ENCODE peak calls at places on chromosomes 2 and 18, in ten cellular contexts. O is GM20000, A is tibial nerve, W is mammary epithelial cell, T is heart left ventricle, R is cardiac muscle cell, K is B cell, X is fibroblast of pulmonary artery, J is fibroblast of mammary gland, E is GM23338. M is an unnamed sample.

GRCh38 chr2:88857951-88858406 is 166.5 kb downstream of the RPIA start:
- DNase-seq in R (peak), A (no peak), K (no peak), T (peak), O (no peak), W (peak), J (peak), X (peak), E (peak), M (peak)

GRCh38 chr2:71460595-71461303 is 7.4 kb downstream of the DYSF start:
- DNase-seq in E (peak), R (peak), W (no peak), O (peak), J (peak), X (peak), T (no peak), A (no peak), K (no peak), M (no peak)

GRCh38 chr2:39660612-39661196 is 5.0 kb upstream of the TMEM178A start:
- DNase-seq in R (no peak), T (no peak), X (no peak), W (no peak), E (no peak), J (no peak), O (no peak), K (no peak), A (no peak), M (no peak)

GRCh38 chr2:134934641-134935040 is 16.0 kb downstream of the CCNT2 start:
- DNase-seq in R (peak), J (peak), O (no peak), K (no peak), E (no peak), A (no peak), T (no peak), X (peak), W (no peak), M (no peak)

GRCh38 chr2:69773201-69773600 is 31.3 kb downstream of the ANXA4 start:
- DNase-seq in E (peak), J (peak), W (peak), R (peak), K (no peak), T (no peak), X (peak), O (no peak), A (no peak), M (no peak)

GRCh38 chr18:44541781-44542180 is 138.9 kb upstream of the SETBP1 start:
- DNase-seq in R (no peak), T (no peak), X (no peak), E (no peak), W (no peak), O (no peak), K (no peak), A (no peak), J (no peak), M (no peak)

GRCh38 chr18:79546781-79547272 is 132.8 kb upstream of the CTDP1 start:
- DNase-seq in A (no peak), O (no peak), K (no peak), E (no peak), J (no peak), X (no peak), R (no peak), T (no peak), W (no peak), M (no peak)

GRCh38 chr2:190979906-190980629 is 33.9 kb downstream of the STAT1 start:
- DNase-seq in R (peak), O (no peak), J (no peak), X (peak), E (no peak), T (peak), A (peak), W (no peak), K (no peak), M (peak)

GRCh38 chr18:47830772-47831171 is 99.7 kb downstream of the SMAD2 start:
- DNase-seq in R (peak), K (no peak), O (no peak), W (no peak), J (no peak), X (peak), T (no peak), E (no peak), A (no peak), M (no peak)

GRCh38 chr18:58911766-58912165 is 47.1 kb downstream of the ZNF532 start:
- DNase-seq in A (peak), T (no peak), R (peak), O (peak), W (no peak), J (peak), X (peak), E (peak), K (no peak), M (peak)

GRCh38 chr18:74836296-74837139 is 238.8 kb downstream of the ZNF407 start:
- DNase-seq in A (no peak), J (peak), W (peak), K (no peak), O (no peak), R (peak), E (peak), T (peak), X (peak), M (peak)

GRCh38 chr18:75429975-75430374 is 2.5 kb upstream of the SMIM21 start:
- DNase-seq in R (no peak), X (peak), W (no peak), J (peak), T (no peak), A (no peak), K (no peak), O (no peak), E (no peak), M (no peak)

GRCh38 chr18:12628706-12629702 is 28.9 kb downstream of the SPIRE1 start:
- DNase-seq in A (no peak), W (peak), O (no peak), X (peak), R (peak), T (no peak), K (no peak), J (peak), E (no peak), M (no peak)

GRCh38 chr2:207251573-207252192 is 85.9 kb upstream of the KLF7 start:
- DNase-seq in A (no peak), E (no peak), W (no peak), X (no peak), T (no peak), K (no peak), O (no peak), J (peak), R (no peak), M (no peak)

GRCh38 chr2:167681234-167681633 is 566.2 kb downstream of the STK39 start:
- DNase-seq in T (no peak), J (peak), A (no peak), R (no peak), W (no peak), X (no peak), E (no peak), O (no peak), K (no peak), M (no peak)

GRCh38 chr2:150513647-150514046 is 26.2 kb upstream of the RND3 start:
- DNase-seq in R (no peak), O (no peak), E (no peak), A (no peak), K (no peak), W (peak), T (no peak), X (no peak), J (peak), M (no peak)

GRCh38 chr2:203988540-203989264 is 52.1 kb downstream of the ICOS start:
- DNase-seq in T (no peak), K (no peak), W (no peak), X (no peak), A (no peak), J (no peak), O (no peak), E (no peak), R (no peak), M (no peak)

GRCh38 chr2:227890495-227891079 is 19.2 kb downstream of the DAW1 start:
- DNase-seq in W (peak), K (no peak), O (no peak), R (peak), J (peak), E (peak), X (peak), T (no peak), A (no peak), M (no peak)

GRCh38 chr2:127145255-127145899 is 38.4 kb upstream of the BIN1 start:
- DNase-seq in K (no peak), X (no peak), E (no peak), J (peak), O (no peak), T (no peak), A (no peak), W (peak), R (no peak), M (no peak)

GRCh38 chr2:127146820-127147502 is 40.0 kb upstream of the BIN1 start:
- DNase-seq in E (no peak), A (no peak), X (no peak), O (no peak), J (peak), R (no peak), W (no peak), K (no peak), T (no peak), M (no peak)

GRCh38 chr2:127146071-127146725 is 39.2 kb upstream of the BIN1 start:
- DNase-seq in K (no peak), O (no peak), R (no peak), E (no peak), T (no peak), J (no peak), W (no peak), X (no peak), A (no peak), M (no peak)

GRCh38 chr2:127142663-127143630 is 36.0 kb upstream of the BIN1 start:
- DNase-seq in E (no peak), O (no peak), A (no peak), T (no peak), K (no peak), R (no peak), J (peak), W (no peak), X (no peak), M (no peak)

DNA sequence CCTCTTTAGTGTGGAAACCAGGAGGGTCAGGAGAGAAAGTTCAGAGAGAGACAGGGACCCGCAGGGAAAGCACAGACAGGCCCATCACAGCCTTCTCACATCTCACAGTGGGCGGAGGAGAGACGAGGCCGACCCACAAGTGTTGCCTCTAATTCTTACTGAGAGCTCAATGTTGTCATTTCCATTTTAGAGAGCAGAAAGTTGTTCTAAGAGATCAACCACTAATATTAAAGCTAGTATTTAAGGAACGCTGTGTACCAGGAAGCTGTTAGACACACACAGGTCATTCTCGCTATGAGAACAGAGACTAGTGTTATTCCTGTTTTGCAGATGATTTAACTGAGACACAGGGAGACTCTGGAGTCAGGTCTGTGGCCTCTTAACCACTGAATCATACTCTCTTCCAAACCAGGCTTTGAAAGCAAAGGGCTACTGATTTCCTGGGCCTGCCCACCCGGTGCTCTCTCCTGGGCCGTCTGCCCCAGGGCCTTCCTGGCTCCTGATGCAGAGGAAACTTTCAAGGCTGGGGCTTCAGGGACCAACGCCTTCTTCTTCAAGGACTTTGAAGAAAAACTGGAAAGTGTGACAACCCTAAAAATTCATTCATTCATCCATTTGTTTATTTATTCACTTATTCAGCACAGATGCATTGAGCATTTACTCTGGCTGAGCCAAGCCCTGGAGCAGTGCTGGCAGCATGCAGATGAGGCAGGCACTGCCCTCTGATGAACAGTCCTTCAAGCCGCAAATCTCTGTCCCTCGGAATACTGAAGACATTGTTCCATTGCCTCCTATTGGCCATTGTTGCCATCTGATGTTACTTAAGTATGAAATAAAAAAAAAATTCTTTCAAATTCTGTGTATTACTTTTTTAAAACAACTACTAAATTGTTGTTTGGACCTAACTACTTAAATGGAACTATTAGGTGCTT is 37.2 kb upstream of the BIN1 start:
- DNase-seq in K (no peak), A (peak), R (no peak), X (peak), O (no peak), W (peak), E (no peak), T (no peak), J (peak), M (no peak)
- TF ChIP-seq CTCF in K (no peak), A (peak), R (no peak), X (no peak), O (no peak), W (no peak), E (peak), T (no peak), J (no peak), M (no peak)

DNA sequence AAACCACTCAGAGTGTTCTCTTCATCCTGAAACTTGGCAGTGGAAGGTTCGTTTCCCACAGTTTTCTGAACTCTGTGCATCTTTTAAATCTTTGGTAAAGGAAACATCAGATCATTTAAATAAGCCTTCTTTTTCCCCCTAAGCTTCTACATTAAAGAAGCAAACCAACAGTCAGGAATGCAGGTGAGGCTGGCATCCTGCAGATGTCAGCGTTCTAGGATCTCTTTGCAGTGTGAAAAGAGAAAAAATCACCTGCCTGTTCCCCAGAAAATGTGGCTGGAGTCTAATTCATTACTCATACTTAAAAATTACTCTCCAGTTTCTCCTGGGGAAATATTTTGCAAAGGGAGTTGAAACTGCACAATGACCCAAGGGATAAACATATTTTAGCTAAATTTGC is 64.5 kb upstream of the ZCCHC2 start:
- DNase-seq in T (no peak), A (no peak), E (peak), O (no peak), R (no peak), J (no peak), K (no peak), X (no peak), W (peak), M (no peak)
- TF ChIP-seq CTCF in T (no peak), A (no peak), E (peak), O (no peak), R (no peak), J (no peak), K (no peak), X (no peak), W (peak), M (no peak)

DNA sequence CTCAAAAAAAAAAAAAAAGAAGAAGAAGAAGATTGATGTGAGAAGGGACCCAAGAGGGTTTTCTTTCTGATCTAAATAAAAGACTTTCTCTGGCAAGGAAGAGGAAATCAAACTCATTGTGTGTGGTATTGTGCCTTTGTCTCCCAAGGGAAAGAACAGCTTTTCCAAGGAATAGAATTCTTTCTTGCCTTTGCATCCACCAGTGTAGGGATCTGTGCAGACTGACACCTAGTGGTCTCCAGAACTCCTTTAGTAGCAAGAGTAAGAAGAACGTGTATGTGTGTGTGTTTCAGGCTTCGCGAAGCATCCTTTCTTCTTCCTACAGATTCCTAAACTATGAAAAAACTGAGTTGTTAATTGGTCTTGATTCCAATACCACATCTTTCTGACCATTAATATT is 33.5 kb upstream of the CRIM1 start:
- DNase-seq in E (peak), T (no peak), K (no peak), R (peak), O (no peak), X (peak), A (no peak), W (peak), J (peak), M (no peak)
- TF ChIP-seq CTCF in E (peak), T (peak), K (no peak), R (peak), O (no peak), X (peak), A (peak), W (peak), J (peak), M (no peak)

GRCh38 chr2:125364181-125364806 is 1291.7 kb upstream of the GYPC start:
- DNase-seq in K (no peak), T (no peak), A (no peak), J (no peak), R (no peak), X (no peak), E (no peak), O (no peak), W (no peak), M (no peak)
- TF ChIP-seq CTCF in K (no peak), T (no peak), A (no peak), J (no peak), R (no peak), X (no peak), E (no peak), O (no peak), W (no peak), M (no peak)

GRCh38 chr2:53452957-53453748 is 314.5 kb upstream of the CHAC2 start:
- DNase-seq in X (no peak), R (no peak), K (no peak), A (no peak), W (no peak), J (no peak), T (peak), E (no peak), O (no peak), M (peak)
- TF ChIP-seq CTCF in X (no peak), R (no peak), K (no peak), A (no peak), W (no peak), J (no peak), T (no peak), E (no peak), O (no peak), M (no peak)

GRCh38 chr2:238159676-238160205 is 971 bp downstream of the ERFE start:
- DNase-seq in T (no peak), O (no peak), E (no peak), K (peak), W (no peak), X (no peak), A (no peak), J (no peak), R (no peak), M (peak)

GRCh38 chr2:238160206-238161129 is 1.7 kb downstream of the ERFE start:
- DNase-seq in J (no peak), W (no peak), O (no peak), X (peak), K (peak), T (no peak), A (no peak), R (peak), E (peak), M (no peak)

GRCh38 chr2:238157506-238158017 is 1.2 kb upstream of the ERFE start:
- DNase-seq in A (no peak), X (no peak), T (peak), E (peak), R (no peak), J (no peak), K (no peak), W (no peak), O (no peak), M (no peak)

GRCh38 chr2:238158018-238158806 is 558 bp upstream of the ERFE start:
- DNase-seq in A (no peak), O (no peak), X (no peak), E (peak), K (no peak), J (no peak), R (no peak), T (peak), W (no peak), M (peak)

DNA sequence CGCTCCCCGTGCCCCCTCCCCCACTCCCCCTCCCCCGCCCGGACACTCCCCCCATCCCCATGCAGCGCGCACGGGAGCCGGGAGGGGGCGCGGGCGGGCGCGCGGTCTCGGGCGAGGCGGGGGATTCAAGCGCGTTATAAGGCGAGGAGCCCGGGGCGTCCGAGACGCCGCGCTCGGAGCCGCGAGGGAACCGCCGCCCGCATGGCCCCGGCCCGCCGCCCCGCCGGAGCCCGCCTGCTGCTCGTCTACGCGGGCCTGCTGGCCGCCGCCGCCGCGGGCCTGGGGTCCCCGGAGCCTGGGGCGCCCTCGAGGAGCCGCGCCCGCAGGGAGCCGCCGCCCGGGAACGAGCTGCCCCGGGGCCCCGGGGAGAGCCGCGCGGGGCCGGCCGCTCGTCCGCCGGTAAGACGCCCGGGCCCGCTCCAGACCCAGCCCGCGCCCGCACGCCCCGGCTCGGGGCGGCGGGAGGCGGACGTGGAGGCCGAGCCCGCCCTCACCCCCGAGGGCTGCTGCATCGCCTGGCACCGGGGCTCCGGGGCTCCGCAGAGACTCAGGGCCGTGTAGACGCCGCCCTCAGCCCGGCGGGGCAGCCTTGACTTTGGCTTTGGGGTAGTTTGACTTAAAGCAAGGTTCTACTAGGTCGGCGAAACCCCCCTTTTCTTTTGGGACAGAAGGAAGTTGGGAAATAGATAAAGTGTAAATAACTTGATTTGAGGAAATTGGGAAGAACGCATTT is at the start of gene ERFE:
- DNase-seq in X (peak), A (no peak), R (peak), T (no peak), O (peak), E (peak), K (peak), J (no peak), W (no peak), M (no peak)
- TF ChIP-seq CTCF in X (peak), A (peak), R (peak), T (peak), O (no peak), E (peak), K (peak), J (no peak), W (peak), M (no peak)